ENCODE peak calls at places on chromosomes 11 and 22, in ten cellular contexts. One of them, this sample, is unnamed.

GRCh38 chr11:75654314-75654713 is 14.5 kb downstream of the MAP6 start:
- DNase-seq in lower lobe of right lung: no peak
- DNase-seq in mammary epithelial cell: peak; percentile 93
- DNase-seq in psoas muscle: no peak
- DNase-seq in pancreas: no peak
- DNase-seq in gastrocnemius medialis: no peak
- DNase-seq in ovary: no peak
- DNase-seq in right lobe of liver: no peak
- DNase-seq in esophagus squamous epithelium: no peak
- DNase-seq in CD8-positive, alpha-beta T cell: no peak
- DNase-seq in this sample: no peak

GRCh38 chr11:118530683-118531596 is at the start of gene TMEM25:
- DNase-seq in ovary: peak; percentile 82
- DNase-seq in CD8-positive, alpha-beta T cell: peak; percentile 58
- DNase-seq in esophagus squamous epithelium: no peak
- DNase-seq in gastrocnemius medialis: peak; percentile 59
- DNase-seq in lower lobe of right lung: peak; percentile 75
- DNase-seq in psoas muscle: peak; percentile 73
- DNase-seq in right lobe of liver: peak; percentile 77
- DNase-seq in pancreas: peak; percentile 71
- DNase-seq in mammary epithelial cell: peak; percentile 57
- DNase-seq in this sample: peak; percentile 84

GRCh38 chr22:19765477-19766234 is 5.1 kb downstream of the TBX1 start:
- DNase-seq in gastrocnemius medialis: no peak
- DNase-seq in right lobe of liver: no peak
- DNase-seq in lower lobe of right lung: no peak
- DNase-seq in mammary epithelial cell: no peak
- DNase-seq in CD8-positive, alpha-beta T cell: no peak
- DNase-seq in ovary: no peak
- DNase-seq in pancreas: no peak
- DNase-seq in esophagus squamous epithelium: no peak
- DNase-seq in psoas muscle: no peak
- DNase-seq in this sample: no peak

GRCh38 chr11:43894546-43894945 is 13.9 kb downstream of the ALKBH3 start:
- DNase-seq in right lobe of liver: no peak
- DNase-seq in mammary epithelial cell: no peak
- DNase-seq in ovary: no peak
- DNase-seq in lower lobe of right lung: no peak
- DNase-seq in pancreas: no peak
- DNase-seq in gastrocnemius medialis: no peak
- DNase-seq in CD8-positive, alpha-beta T cell: no peak
- DNase-seq in esophagus squamous epithelium: no peak
- DNase-seq in psoas muscle: no peak
- DNase-seq in this sample: no peak

GRCh38 chr11:125239585-125240331 is 75.2 kb downstream of the PKNOX2 start:
- DNase-seq in psoas muscle: no peak
- DNase-seq in gastrocnemius medialis: no peak
- DNase-seq in ovary: no peak
- DNase-seq in pancreas: no peak
- DNase-seq in esophagus squamous epithelium: no peak
- DNase-seq in lower lobe of right lung: no peak
- DNase-seq in right lobe of liver: no peak
- DNase-seq in CD8-positive, alpha-beta T cell: no peak
- DNase-seq in mammary epithelial cell: no peak
- DNase-seq in this sample: no peak

GRCh38 chr11:19660076-19660475 is 52.6 kb upstream of the NAV2 start:
- DNase-seq in mammary epithelial cell: peak; percentile 98
- DNase-seq in pancreas: no peak
- DNase-seq in right lobe of liver: no peak
- DNase-seq in gastrocnemius medialis: peak; percentile 62
- DNase-seq in psoas muscle: no peak
- DNase-seq in CD8-positive, alpha-beta T cell: no peak
- DNase-seq in lower lobe of right lung: no peak
- DNase-seq in ovary: no peak
- DNase-seq in esophagus squamous epithelium: no peak
- DNase-seq in this sample: no peak

GRCh38 chr22:37498289-37498909 is 12.2 kb upstream of the MFNG start:
- DNase-seq in right lobe of liver: no peak
- DNase-seq in mammary epithelial cell: no peak
- DNase-seq in esophagus squamous epithelium: no peak
- DNase-seq in psoas muscle: no peak
- DNase-seq in CD8-positive, alpha-beta T cell: peak; percentile 62
- DNase-seq in gastrocnemius medialis: no peak
- DNase-seq in lower lobe of right lung: no peak
- DNase-seq in ovary: no peak
- DNase-seq in pancreas: peak; percentile 70
- DNase-seq in this sample: peak; percentile 87

GRCh38 chr11:129312741-129313587 is 62.7 kb upstream of the BARX2 start:
- DNase-seq in esophagus squamous epithelium: no peak
- DNase-seq in mammary epithelial cell: no peak
- DNase-seq in ovary: no peak
- DNase-seq in CD8-positive, alpha-beta T cell: no peak
- DNase-seq in psoas muscle: no peak
- DNase-seq in gastrocnemius medialis: no peak
- DNase-seq in lower lobe of right lung: no peak
- DNase-seq in pancreas: no peak
- DNase-seq in right lobe of liver: no peak
- DNase-seq in this sample: no peak

GRCh38 chr11:73258104-73258684 is 13.9 kb upstream of the P2RY6 start:
- DNase-seq in mammary epithelial cell: no peak
- DNase-seq in right lobe of liver: peak; percentile 28
- DNase-seq in lower lobe of right lung: no peak
- DNase-seq in ovary: no peak
- DNase-seq in pancreas: no peak
- DNase-seq in psoas muscle: no peak
- DNase-seq in esophagus squamous epithelium: no peak
- DNase-seq in gastrocnemius medialis: no peak
- DNase-seq in CD8-positive, alpha-beta T cell: no peak
- DNase-seq in this sample: no peak

GRCh38 chr22:29166180-29166579 is 39.5 kb upstream of the EMID1 start:
- DNase-seq in pancreas: no peak
- DNase-seq in esophagus squamous epithelium: no peak
- DNase-seq in lower lobe of right lung: no peak
- DNase-seq in right lobe of liver: peak; percentile 3
- DNase-seq in mammary epithelial cell: no peak
- DNase-seq in gastrocnemius medialis: no peak
- DNase-seq in psoas muscle: no peak
- DNase-seq in ovary: no peak
- DNase-seq in CD8-positive, alpha-beta T cell: no peak
- DNase-seq in this sample: no peak

GRCh38 chr11:33532257-33532656 is 168.4 kb downstream of the C11orf91 start:
- DNase-seq in ovary: no peak
- DNase-seq in pancreas: no peak
- DNase-seq in gastrocnemius medialis: no peak
- DNase-seq in esophagus squamous epithelium: no peak
- DNase-seq in lower lobe of right lung: no peak
- DNase-seq in CD8-positive, alpha-beta T cell: no peak
- DNase-seq in mammary epithelial cell: no peak
- DNase-seq in psoas muscle: no peak
- DNase-seq in right lobe of liver: no peak
- DNase-seq in this sample: no peak
- TF ChIP-seq CTCF in ovary: no peak
- TF ChIP-seq CTCF in pancreas: no peak
- TF ChIP-seq CTCF in gastrocnemius medialis: no peak
- TF ChIP-seq CTCF in esophagus squamous epithelium: no peak
- TF ChIP-seq CTCF in lower lobe of right lung: no peak
- TF ChIP-seq CTCF in CD8-positive, alpha-beta T cell: no peak
- TF ChIP-seq CTCF in mammary epithelial cell: no peak
- TF ChIP-seq CTCF in psoas muscle: no peak
- TF ChIP-seq CTCF in right lobe of liver: no peak
- TF ChIP-seq CTCF in this sample: no peak

GRCh38 chr11:12685229-12685628 is 11.0 kb downstream of the TEAD1 start:
- DNase-seq in gastrocnemius medialis: no peak
- DNase-seq in mammary epithelial cell: no peak
- DNase-seq in CD8-positive, alpha-beta T cell: no peak
- DNase-seq in esophagus squamous epithelium: no peak
- DNase-seq in lower lobe of right lung: no peak
- DNase-seq in right lobe of liver: no peak
- DNase-seq in pancreas: no peak
- DNase-seq in ovary: no peak
- DNase-seq in psoas muscle: no peak
- DNase-seq in this sample: no peak

GRCh38 chr11:12682730-12683500 is 8.7 kb downstream of the TEAD1 start:
- DNase-seq in esophagus squamous epithelium: no peak
- DNase-seq in mammary epithelial cell: no peak
- DNase-seq in lower lobe of right lung: no peak
- DNase-seq in psoas muscle: no peak
- DNase-seq in pancreas: no peak
- DNase-seq in CD8-positive, alpha-beta T cell: no peak
- DNase-seq in right lobe of liver: no peak
- DNase-seq in gastrocnemius medialis: no peak
- DNase-seq in ovary: no peak
- DNase-seq in this sample: no peak

GRCh38 chr11:12684354-12684753 is 10.1 kb downstream of the TEAD1 start:
- DNase-seq in gastrocnemius medialis: no peak
- DNase-seq in ovary: no peak
- DNase-seq in pancreas: no peak
- DNase-seq in esophagus squamous epithelium: no peak
- DNase-seq in right lobe of liver: no peak
- DNase-seq in psoas muscle: no peak
- DNase-seq in CD8-positive, alpha-beta T cell: no peak
- DNase-seq in mammary epithelial cell: no peak
- DNase-seq in lower lobe of right lung: no peak
- DNase-seq in this sample: no peak

GRCh38 chr11:12684821-12685220 is 10.6 kb downstream of the TEAD1 start:
- DNase-seq in CD8-positive, alpha-beta T cell: no peak
- DNase-seq in ovary: no peak
- DNase-seq in psoas muscle: no peak
- DNase-seq in mammary epithelial cell: no peak
- DNase-seq in lower lobe of right lung: no peak
- DNase-seq in gastrocnemius medialis: no peak
- DNase-seq in pancreas: no peak
- DNase-seq in esophagus squamous epithelium: no peak
- DNase-seq in right lobe of liver: no peak
- DNase-seq in this sample: no peak

GRCh38 chr11:12683857-12684256 is 9.6 kb downstream of the TEAD1 start:
- DNase-seq in mammary epithelial cell: no peak
- DNase-seq in esophagus squamous epithelium: no peak
- DNase-seq in gastrocnemius medialis: no peak
- DNase-seq in psoas muscle: no peak
- DNase-seq in ovary: no peak
- DNase-seq in right lobe of liver: no peak
- DNase-seq in lower lobe of right lung: no peak
- DNase-seq in CD8-positive, alpha-beta T cell: no peak
- DNase-seq in pancreas: no peak
- DNase-seq in this sample: no peak
- H3K4me1 ChIP-seq in mammary epithelial cell: peaks cover 67% of the 10 kb centered on the region
- H3K4me1 ChIP-seq in esophagus squamous epithelium: peaks cover 28% of the 10 kb centered on the region
- H3K4me1 ChIP-seq in gastrocnemius medialis: peaks cover 94% of the 10 kb centered on the region
- H3K4me1 ChIP-seq in psoas muscle: peaks cover 92% of the 10 kb centered on the region
- H3K4me1 ChIP-seq in ovary: peaks cover 26% of the 10 kb centered on the region
- H3K4me1 ChIP-seq in right lobe of liver: no peaks in the 10 kb centered on the region
- H3K4me1 ChIP-seq in lower lobe of right lung: peaks cover 41% of the 10 kb centered on the region
- H3K4me1 ChIP-seq in CD8-positive, alpha-beta T cell: peaks cover 4% of the 10 kb centered on the region
- H3K4me1 ChIP-seq in pancreas: peaks cover 6% of the 10 kb centered on the region
- H3K4me1 ChIP-seq in this sample: peaks cover 4% of the 10 kb centered on the region

GRCh38 chr22:23203452-23204124 is 23.3 kb downstream of the BCR start:
- DNase-seq in psoas muscle: no peak
- DNase-seq in ovary: no peak
- DNase-seq in pancreas: no peak
- DNase-seq in gastrocnemius medialis: no peak
- DNase-seq in lower lobe of right lung: peak; percentile 17
- DNase-seq in mammary epithelial cell: no peak
- DNase-seq in right lobe of liver: no peak
- DNase-seq in esophagus squamous epithelium: no peak
- DNase-seq in CD8-positive, alpha-beta T cell: no peak
- DNase-seq in this sample: no peak
- H3K4me3 ChIP-seq in psoas muscle: no peak overlapping the region
- H3K4me3 ChIP-seq in ovary: no peak overlapping the region
- H3K4me3 ChIP-seq in pancreas: no peak overlapping the region
- H3K4me3 ChIP-seq in gastrocnemius medialis: no peak overlapping the region
- H3K4me3 ChIP-seq in lower lobe of right lung: no peak overlapping the region
- H3K4me3 ChIP-seq in mammary epithelial cell: no peak overlapping the region
- H3K4me3 ChIP-seq in right lobe of liver: no peak overlapping the region
- H3K4me3 ChIP-seq in esophagus squamous epithelium: no peak overlapping the region
- H3K4me3 ChIP-seq in CD8-positive, alpha-beta T cell: no peak overlapping the region
- H3K4me3 ChIP-seq in this sample: no peak overlapping the region

DNA sequence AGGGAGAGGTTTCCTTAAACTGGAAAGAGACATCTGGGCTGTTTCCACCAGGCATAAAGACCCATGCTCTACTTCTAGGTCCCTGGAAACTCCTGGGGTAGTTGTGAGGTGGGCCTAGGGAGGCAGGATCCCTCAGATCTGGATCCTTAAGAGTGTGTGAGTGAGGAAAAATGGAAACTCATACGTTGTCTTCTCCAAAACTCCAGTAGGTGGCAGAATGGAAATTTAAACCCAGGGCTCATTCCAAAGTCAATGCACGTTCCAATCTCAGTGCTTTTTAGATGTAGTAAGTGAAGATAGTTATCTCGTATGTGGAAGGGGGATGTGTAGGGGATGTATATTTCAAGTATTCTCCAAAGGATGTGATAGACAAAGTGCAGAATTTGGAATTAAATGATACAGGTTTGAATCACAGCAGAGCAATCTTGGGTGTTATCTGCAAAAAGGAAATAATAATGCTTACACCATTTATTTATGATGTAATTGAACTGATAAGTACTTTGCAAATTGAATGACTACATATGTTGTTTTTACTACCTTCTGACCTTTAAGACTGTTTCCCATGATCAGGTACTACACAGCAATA is 13.1 kb upstream of the MMP1 start:
- DNase-seq in CD8-positive, alpha-beta T cell: no peak
- DNase-seq in right lobe of liver: no peak
- DNase-seq in ovary: no peak
- DNase-seq in mammary epithelial cell: peak; percentile 45
- DNase-seq in lower lobe of right lung: no peak
- DNase-seq in esophagus squamous epithelium: no peak
- DNase-seq in pancreas: no peak
- DNase-seq in gastrocnemius medialis: no peak
- DNase-seq in psoas muscle: no peak
- DNase-seq in this sample: no peak
- TF ChIP-seq CTCF in CD8-positive, alpha-beta T cell: no peak
- TF ChIP-seq CTCF in right lobe of liver: peak; percentile 39
- TF ChIP-seq CTCF in ovary: no peak
- TF ChIP-seq CTCF in mammary epithelial cell: peak; percentile 74
- TF ChIP-seq CTCF in lower lobe of right lung: no peak
- TF ChIP-seq CTCF in esophagus squamous epithelium: peak; percentile 28
- TF ChIP-seq CTCF in pancreas: no peak
- TF ChIP-seq CTCF in gastrocnemius medialis: no peak
- TF ChIP-seq CTCF in psoas muscle: no peak
- TF ChIP-seq CTCF in this sample: no peak

GRCh38 chr22:33898121-33898520 is 22.2 kb downstream of the LARGE1 start:
- DNase-seq in mammary epithelial cell: no peak
- DNase-seq in esophagus squamous epithelium: no peak
- DNase-seq in CD8-positive, alpha-beta T cell: no peak
- DNase-seq in right lobe of liver: no peak
- DNase-seq in lower lobe of right lung: no peak
- DNase-seq in psoas muscle: no peak
- DNase-seq in gastrocnemius medialis: no peak
- DNase-seq in ovary: no peak
- DNase-seq in pancreas: no peak
- DNase-seq in this sample: no peak
- H3K4me1 ChIP-seq in mammary epithelial cell: no peaks in the 10 kb centered on the region
- H3K4me1 ChIP-seq in esophagus squamous epithelium: no peaks in the 10 kb centered on the region
- H3K4me1 ChIP-seq in CD8-positive, alpha-beta T cell: no peaks in the 10 kb centered on the region
- H3K4me1 ChIP-seq in right lobe of liver: no peaks in the 10 kb centered on the region
- H3K4me1 ChIP-seq in lower lobe of right lung: no peaks in the 10 kb centered on the region
- H3K4me1 ChIP-seq in psoas muscle: peaks cover 26% of the 10 kb centered on the region
- H3K4me1 ChIP-seq in gastrocnemius medialis: peaks cover 29% of the 10 kb centered on the region
- H3K4me1 ChIP-seq in ovary: peaks cover 29% of the 10 kb centered on the region
- H3K4me1 ChIP-seq in pancreas: no peaks in the 10 kb centered on the region
- H3K4me1 ChIP-seq in this sample: no peaks in the 10 kb centered on the region